ENCODE peak calls at places on chromosomes 4 and X, in nine cellular contexts. Q, S, C, O, E, G, J, F and X are unnamed samples.

GRCh38 chr4:83356899-83357661 is 22.4 kb upstream of the HPSE start:
- DNase-seq in J (no peak), O (peak), F (peak), C (no peak), G (no peak), S (no peak), E (no peak), Q (no peak), X (no peak)

GRCh38 chr4:174538123-174538875 is 16.0 kb upstream of the HPGD start:
- DNase-seq in F (no peak), S (no peak), Q (no peak), O (peak), J (no peak), E (no peak), C (no peak), G (no peak), X (no peak)

GRCh38 chr4:67288964-67289363 is 256.3 kb downstream of the CENPC start:
- DNase-seq in J (peak), E (no peak), Q (no peak), C (no peak), F (no peak), S (no peak), G (no peak), O (peak), X (peak)

GRCh38 chrX:18194688-18195087 is 26.0 kb downstream of the BEND2 start:
- DNase-seq in O (no peak), C (no peak), Q (no peak), E (no peak), S (no peak), G (no peak), J (no peak), F (no peak), X (no peak)

GRCh38 chr4:38157592-38157991 is 197.4 kb downstream of the PTTG2 start:
- DNase-seq in O (peak), S (no peak), F (no peak), J (no peak), C (no peak), E (no peak), Q (no peak), G (peak), X (no peak)

GRCh38 chr4:81590596-81590995 is 118.9 kb upstream of the RASGEF1B start:
- DNase-seq in G (no peak), E (no peak), J (no peak), C (no peak), F (no peak), Q (no peak), S (no peak), O (no peak), X (no peak)

GRCh38 chr4:144645621-144646522 is at the start of gene HHIP:
- DNase-seq in F (no peak), O (peak), C (no peak), Q (peak), E (no peak), G (peak), S (peak), J (no peak), X (peak)

GRCh38 chr4:52006887-52007286 is 13.3 kb downstream of the LRRC66 start:
- DNase-seq in O (no peak), F (no peak), E (no peak), S (no peak), J (no peak), C (no peak), G (no peak), Q (no peak), X (no peak)

GRCh38 chr4:111761531-111761930 is 383.7 kb upstream of the FAM241A start:
- DNase-seq in O (no peak), Q (no peak), S (no peak), F (no peak), J (no peak), C (no peak), E (no peak), G (no peak), X (no peak)

GRCh38 chrX:65772842-65773241 is 105.4 kb downstream of the MSN start:
- DNase-seq in C (no peak), Q (no peak), J (no peak), E (no peak), S (no peak), O (no peak), G (peak), F (no peak), X (no peak)

GRCh38 chr4:188903995-188904394 is 764.8 kb downstream of the TRIML1 start:
- DNase-seq in E (no peak), O (no peak), C (no peak), G (no peak), S (no peak), Q (no peak), J (no peak), F (no peak), X (no peak)

GRCh38 chrX:153646620-153647373 is at the start of gene DUSP9:
- DNase-seq in Q (peak), S (peak), E (no peak), O (peak), J (no peak), F (no peak), G (no peak), C (no peak), X (peak)

GRCh38 chrX:96683997-96684338 is 674 bp upstream of the DIAPH2 start:
- DNase-seq in G (no peak), S (no peak), Q (no peak), J (peak), O (no peak), F (no peak), E (no peak), C (no peak), X (no peak)

GRCh38 chr4:8078610-8079015 is 80.0 kb downstream of the ABLIM2 start:
- DNase-seq in F (no peak), J (no peak), C (no peak), S (no peak), O (no peak), E (no peak), Q (no peak), G (no peak), X (no peak)

GRCh38 chr4:151922306-151922705 is 161.5 kb upstream of the GATB start:
- DNase-seq in E (no peak), J (no peak), F (no peak), G (no peak), C (no peak), O (no peak), Q (no peak), S (no peak), X (no peak)

GRCh38 chr4:92121099-92121498 is 182.7 kb upstream of the GRID2 start:
- DNase-seq in O (no peak), G (no peak), Q (no peak), F (no peak), E (no peak), J (no peak), C (no peak), S (no peak), X (no peak)

GRCh38 chr4:147163311-147163710 is 217.6 kb upstream of the TTC29 start:
- DNase-seq in Q (no peak), G (no peak), J (no peak), C (no peak), S (no peak), O (no peak), F (no peak), E (no peak), X (no peak)

GRCh38 chr4:15400911-15401671 is 26.7 kb upstream of the C1QTNF7 start:
- DNase-seq in E (no peak), J (no peak), F (peak), S (peak), Q (peak), C (peak), O (peak), G (peak), X (no peak)

GRCh38 chr4:85939595-85939994 is 420.3 kb downstream of the MAPK10 start:
- DNase-seq in J (no peak), Q (no peak), F (no peak), S (no peak), E (no peak), G (no peak), O (no peak), C (no peak), X (no peak)

GRCh38 chr4:3192827-3193226 is 56.1 kb upstream of the MSANTD1 start:
- DNase-seq in Q (no peak), E (peak), F (no peak), S (no peak), C (no peak), G (no peak), J (no peak), O (no peak), X (no peak)

GRCh38 chr4:164748375-164748774 is 5.6 kb upstream of the SMIM31 start:
- DNase-seq in F (no peak), O (peak), E (no peak), G (no peak), Q (no peak), J (peak), S (no peak), C (no peak), X (no peak)

GRCh38 chr4:972651-973424 is 531 bp downstream of the DGKQ start:
- DNase-seq in S (no peak), J (peak), Q (no peak), E (peak), F (no peak), C (peak), G (peak), O (no peak), X (no peak)

GRCh38 chr4:121597346-121597934 is 99.3 kb downstream of the ANXA5 start:
- DNase-seq in C (no peak), E (no peak), G (no peak), S (no peak), O (no peak), J (no peak), Q (no peak), F (no peak), X (no peak)

GRCh38 chr4:121375262-121375661 is 5.6 kb downstream of the QRFPR start:
- DNase-seq in E (no peak), C (no peak), Q (no peak), S (no peak), O (no peak), J (no peak), G (no peak), F (no peak), X (no peak)

GRCh38 chr4:42965326-42965725 is 72.8 kb downstream of the GRXCR1 start:
- DNase-seq in F (no peak), E (no peak), O (no peak), Q (no peak), J (peak), S (no peak), G (no peak), C (no peak), X (no peak)

GRCh38 chrX:136310411-136310810 is 9.6 kb downstream of the ADGRG4 start:
- DNase-seq in J (no peak), F (no peak), O (peak), G (no peak), Q (no peak), C (no peak), E (no peak), S (no peak), X (no peak)

GRCh38 chrX:32877592-32877991 is 333.8 kb downstream of the DMD start:
- DNase-seq in J (no peak), Q (no peak), F (no peak), S (no peak), E (no peak), G (no peak), C (no peak), O (no peak), X (no peak)

GRCh38 chr4:20916106-20916505 is 215.8 kb downstream of the PACRGL start:
- DNase-seq in S (no peak), F (no peak), E (peak), C (peak), Q (no peak), O (no peak), J (no peak), G (peak), X (no peak)

GRCh38 chr4:125826801-125827200 is 512.0 kb downstream of the FAT4 start:
- DNase-seq in S (no peak), O (no peak), Q (no peak), E (no peak), F (no peak), C (no peak), G (no peak), J (no peak), X (no peak)

GRCh38 chrX:72029473-72030411 is 102.0 kb downstream of the RTL5 start:
- DNase-seq in O (peak), Q (peak), G (no peak), S (no peak), F (peak), C (no peak), E (no peak), J (no peak), X (no peak)

GRCh38 chr4:30770049-30770549 is 49.9 kb downstream of the PCDH7 start:
- DNase-seq in Q (no peak), G (no peak), C (no peak), E (no peak), O (no peak), F (no peak), S (no peak), J (no peak), X (no peak)

GRCh38 chrX:105136786-105137185 is 83.7 kb downstream of the TEX13A start:
- DNase-seq in O (no peak), E (no peak), S (no peak), G (no peak), F (no peak), J (no peak), Q (no peak), C (no peak), X (no peak)

GRCh38 chrX:68693481-68694410 is 46.3 kb downstream of the STARD8 start:
- DNase-seq in C (no peak), E (no peak), S (peak), O (no peak), G (peak), F (no peak), Q (peak), J (no peak), X (peak)

GRCh38 chr4:150212927-150213326 is 134.7 kb downstream of the DCLK2 start:
- DNase-seq in O (no peak), F (no peak), S (no peak), Q (no peak), J (peak), C (no peak), E (no peak), G (no peak), X (no peak)

GRCh38 chrX:13764765-13765164 is 30.2 kb downstream of the OFD1 start:
- DNase-seq in O (peak), S (no peak), C (no peak), G (no peak), Q (no peak), J (no peak), F (no peak), E (no peak), X (no peak)

GRCh38 chr4:183035726-183036415 is 63.2 kb upstream of the WWC2 start:
- DNase-seq in S (no peak), E (no peak), C (no peak), Q (no peak), F (no peak), J (no peak), G (no peak), O (no peak), X (no peak)

GRCh38 chr4:122764808-122765189 is 32.3 kb downstream of the BBS12 start:
- DNase-seq in E (no peak), C (no peak), J (no peak), S (no peak), Q (no peak), F (peak), O (peak), G (no peak), X (no peak)

GRCh38 chr4:47701286-47701685 is 136.6 kb downstream of the CORIN start:
- DNase-seq in Q (no peak), O (no peak), J (no peak), E (no peak), C (no peak), G (no peak), F (no peak), S (no peak), X (no peak)

GRCh38 chr4:47703964-47704363 is 133.9 kb downstream of the CORIN start:
- DNase-seq in O (no peak), F (no peak), J (no peak), S (no peak), C (no peak), Q (no peak), G (no peak), E (no peak), X (no peak)

GRCh38 chr4:47703008-47703407 is 134.9 kb downstream of the CORIN start:
- DNase-seq in S (no peak), J (no peak), O (no peak), F (no peak), G (no peak), C (no peak), Q (no peak), E (no peak), X (no peak)

GRCh38 chr4:47705326-47705981 is 132.4 kb downstream of the CORIN start:
- DNase-seq in C (no peak), E (no peak), S (no peak), F (no peak), Q (no peak), G (no peak), O (peak), J (peak), X (no peak)

DNA sequence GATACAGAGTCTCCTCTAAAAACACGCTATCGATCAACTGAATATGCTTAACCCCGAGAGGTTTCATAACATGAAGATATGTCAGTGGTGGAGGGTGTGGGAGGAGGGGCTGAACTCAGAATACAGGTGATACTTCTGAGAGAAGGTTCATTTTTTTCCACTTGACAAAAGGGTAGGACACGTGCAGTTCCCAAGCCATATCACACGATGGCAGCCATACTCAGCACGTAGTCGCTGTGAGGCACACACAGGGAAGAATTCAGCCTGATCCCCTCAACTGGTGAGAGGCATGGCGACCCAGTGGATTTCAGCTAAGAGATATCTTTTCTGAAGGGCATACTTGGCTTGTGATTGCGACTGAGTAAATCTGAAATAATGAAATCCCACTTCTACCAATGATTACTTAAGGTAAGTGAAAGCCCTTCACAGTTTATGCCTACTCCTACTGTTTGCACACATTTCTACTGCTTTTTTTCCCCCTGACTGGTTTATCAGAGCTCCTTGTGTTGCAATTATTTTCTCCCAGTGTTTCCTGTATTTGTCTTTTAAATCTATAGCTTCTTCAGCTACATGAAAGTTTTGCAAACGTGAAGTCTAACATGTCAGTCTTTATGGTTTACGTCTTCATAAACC is 133.1 kb downstream of the CORIN start:
- DNase-seq in C (no peak), J (peak), O (peak), F (peak), E (no peak), G (no peak), Q (no peak), S (peak), X (no peak)
- TF ChIP-seq CTCF in C (no peak), J (peak), O (no peak), F (peak), E (no peak), G (no peak), Q (no peak), S (no peak), X (peak)

GRCh38 chr4:6087669-6088068 is 69.4 kb upstream of the C4orf50 start:
- DNase-seq in G (no peak), F (no peak), Q (peak), E (no peak), O (peak), S (no peak), J (peak), C (no peak), X (no peak)
- TF ChIP-seq CTCF in G (no peak), F (peak), Q (peak), E (no peak), O (peak), S (peak), J (peak), C (no peak), X (peak)

GRCh38 chr4:66252291-66252690 is 582.0 kb upstream of the EPHA5 start:
- DNase-seq in E (no peak), G (no peak), O (no peak), J (no peak), Q (no peak), F (no peak), S (no peak), C (no peak), X (no peak)
- TF ChIP-seq CTCF in E (no peak), G (no peak), O (no peak), J (peak), Q (no peak), F (no peak), S (no peak), C (no peak), X (peak)

DNA sequence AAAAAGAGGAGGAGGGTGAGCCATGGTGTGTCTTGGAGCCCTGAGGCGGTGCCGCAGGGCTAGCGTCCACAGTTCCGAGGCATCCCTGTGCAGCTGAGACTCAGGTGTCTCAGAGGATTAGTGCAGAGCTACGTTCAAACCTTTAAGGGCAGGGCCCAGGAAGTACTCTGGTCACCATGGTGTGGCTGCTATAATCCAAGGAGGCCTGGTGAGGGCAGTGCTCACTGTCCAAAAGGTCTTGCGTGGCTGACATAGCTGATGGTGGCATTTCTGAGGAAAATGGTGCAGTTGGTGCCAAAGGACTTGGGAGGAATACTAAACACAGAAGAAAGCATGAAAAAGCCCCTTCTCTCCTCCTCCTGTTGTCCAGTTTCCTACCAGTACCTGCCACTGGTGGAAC is 146.9 kb downstream of the DCHS2 start:
- DNase-seq in Q (no peak), E (no peak), J (peak), O (peak), G (no peak), C (no peak), S (no peak), F (no peak), X (no peak)
- TF ChIP-seq CTCF in Q (no peak), E (no peak), J (peak), O (no peak), G (no peak), C (no peak), S (no peak), F (no peak), X (peak)

DNA sequence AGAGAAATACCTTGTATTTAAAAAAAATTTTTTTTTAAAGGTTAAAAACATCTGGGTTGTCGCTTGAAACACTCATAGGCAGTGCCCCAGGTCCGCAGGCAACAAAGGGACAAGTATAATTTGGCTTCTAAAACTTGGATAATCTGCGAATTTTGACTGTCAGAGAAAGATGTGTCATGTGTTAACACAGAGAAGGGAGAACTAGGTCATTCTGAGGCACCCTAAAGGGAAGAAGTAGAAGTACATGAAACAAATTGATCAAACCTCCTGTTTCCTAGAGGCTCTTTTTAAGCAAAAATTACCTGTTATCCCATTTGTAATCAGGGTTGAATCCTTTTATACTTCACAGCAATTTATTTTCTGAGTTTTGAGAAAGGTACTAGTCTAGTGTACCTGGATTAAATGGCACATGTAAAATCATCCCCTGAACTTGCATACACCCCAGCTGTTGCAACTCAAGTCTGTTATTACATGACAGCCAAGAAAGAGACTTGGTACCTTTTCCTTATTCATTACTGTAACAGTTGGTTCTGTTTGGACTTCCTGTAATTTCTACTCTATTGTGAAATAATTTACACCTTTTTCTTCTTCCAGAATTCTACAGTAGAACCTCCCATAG is 1.7 kb downstream of the SRD5A3 start:
- DNase-seq in G (no peak), O (no peak), E (no peak), F (no peak), C (no peak), S (no peak), J (peak), Q (no peak), X (no peak)
- TF ChIP-seq CTCF in G (no peak), O (no peak), E (no peak), F (no peak), C (no peak), S (no peak), J (no peak), Q (no peak), X (no peak)

GRCh38 chrX:44542567-44543325 is at the start of gene FUNDC1:
- DNase-seq in F (peak), E (peak), S (peak), G (peak), Q (peak), J (peak), C (peak), O (peak), X (peak)
- TF ChIP-seq CTCF in F (peak), E (peak), S (no peak), G (no peak), Q (no peak), J (peak), C (no peak), O (peak), X (peak)

GRCh38 chrX:40663880-40664630 is 16.7 kb upstream of the CXorf38 start:
- DNase-seq in S (no peak), Q (no peak), G (no peak), J (no peak), F (no peak), O (peak), C (no peak), E (no peak), X (no peak)
- TF ChIP-seq CTCF in S (peak), Q (no peak), G (peak), J (peak), F (peak), O (peak), C (no peak), E (no peak), X (peak)